ENCODE peak calls at places on chromosomes 4 and X, in six cellular contexts. K is activated CD8-positive, alpha-beta memory T cell treated with anti-CD3 and anti-CD28 coated beads for 24 hours; X is occipital lobe; G is GM12891; N is lower lobe of right lung; R is NCI-H2081. U is an unnamed sample.

GRCh38 chr4:139791681-139792080 is 126.1 kb downstream of the MGST2 start:
- DNase-seq in K (no peak), X (no peak), G (no peak), N (no peak), R (peak), U (no peak)

GRCh38 chr4:113452868-113453620 is 308.5 kb downstream of the CAMK2D start:
- DNase-seq in K (no peak), X (no peak), G (no peak), N (no peak), R (no peak), U (no peak)

GRCh38 chr4:114076865-114077264 is 97.4 kb upstream of the ARSJ start:
- DNase-seq in K (no peak), X (no peak), G (no peak), N (no peak), R (no peak), U (no peak)

GRCh38 chrX:9023293-9023692 is 10.6 kb downstream of the FAM9B start:
- DNase-seq in K (no peak), X (no peak), G (no peak), N (no peak), R (no peak), U (no peak)

GRCh38 chr4:139603576-139604387 is 47.8 kb upstream of the SETD7 start:
- DNase-seq in K (no peak), X (peak), G (no peak), N (no peak), R (peak), U (no peak)

GRCh38 chr4:46676364-46676763 is 232.7 kb downstream of the COX7B2 start:
- DNase-seq in K (no peak), X (no peak), G (no peak), N (no peak), R (no peak), U (no peak)

GRCh38 chr4:81314897-81315470 is 100.0 kb upstream of the PRKG2 start:
- DNase-seq in K (no peak), X (no peak), G (no peak), N (no peak), R (peak), U (no peak)

GRCh38 chr4:39614487-39615162 is 24.0 kb downstream of the SMIM14 start:
- DNase-seq in K (no peak), X (no peak), G (no peak), N (no peak), R (no peak), U (no peak)

GRCh38 chrX:146264763-146265375 is 447.2 kb downstream of the SLITRK2 start:
- DNase-seq in K (no peak), X (no peak), G (no peak), N (no peak), R (no peak), U (no peak)

GRCh38 chr4:107120661-107121060 is 84.5 kb upstream of the DKK2 start:
- DNase-seq in K (no peak), X (no peak), G (no peak), N (no peak), R (peak), U (no peak)

GRCh38 chrX:120749141-120749846 is 119.4 kb upstream of the C1GALT1C1 start:
- DNase-seq in K (no peak), X (no peak), G (no peak), N (no peak), R (peak), U (no peak)

GRCh38 chr4:38967260-38968095 is 64.7 kb downstream of the TMEM156 start:
- DNase-seq in K (no peak), X (no peak), G (no peak), N (no peak), R (no peak), U (peak)